ENCODE peak calls at places on chromosome 18, in ten cellular contexts. One of them, this sample, is unnamed.

GRCh38 chr18:24397131-24397693 is 412 bp downstream of the OSBPL1A start:
- DNase-seq in Peyer's patch: no peak
- DNase-seq in ovary: no peak
- DNase-seq in heart left ventricle: peak; percentile 43
- DNase-seq in esophagus squamous epithelium: peak; percentile 2
- DNase-seq in tibial nerve: peak; percentile 91
- DNase-seq in esophagus muscularis mucosa: peak; percentile 93
- DNase-seq in transverse colon: peak; percentile 67
- DNase-seq in A549: peak; percentile 68
- DNase-seq in stomach: peak; percentile 44
- DNase-seq in this sample: peak; percentile 93

GRCh38 chr18:45997689-45998088 is 30.6 kb upstream of the EPG5 start:
- DNase-seq in tibial nerve: no peak
- DNase-seq in ovary: no peak
- DNase-seq in heart left ventricle: no peak
- DNase-seq in stomach: no peak
- DNase-seq in esophagus squamous epithelium: no peak
- DNase-seq in Peyer's patch: no peak
- DNase-seq in esophagus muscularis mucosa: peak; percentile 60
- DNase-seq in A549: no peak
- DNase-seq in transverse colon: no peak
- DNase-seq in this sample: no peak

GRCh38 chr18:48815581-48816324 is 135.0 kb downstream of the SMAD7 start:
- DNase-seq in transverse colon: peak; percentile 5
- DNase-seq in heart left ventricle: peak; percentile 10
- DNase-seq in A549: no peak
- DNase-seq in esophagus squamous epithelium: no peak
- DNase-seq in esophagus muscularis mucosa: no peak
- DNase-seq in tibial nerve: no peak
- DNase-seq in stomach: no peak
- DNase-seq in ovary: no peak
- DNase-seq in Peyer's patch: peak; percentile 9
- DNase-seq in this sample: no peak

GRCh38 chr18:77191241-77191751 is 58.4 kb upstream of the GALR1 start:
- DNase-seq in ovary: no peak
- DNase-seq in tibial nerve: no peak
- DNase-seq in esophagus squamous epithelium: no peak
- DNase-seq in transverse colon: no peak
- DNase-seq in Peyer's patch: no peak
- DNase-seq in heart left ventricle: no peak
- DNase-seq in stomach: no peak
- DNase-seq in esophagus muscularis mucosa: no peak
- DNase-seq in A549: no peak
- DNase-seq in this sample: no peak

GRCh38 chr18:10147752-10148151 is 233.9 kb downstream of the VAPA start:
- DNase-seq in stomach: no peak
- DNase-seq in ovary: no peak
- DNase-seq in tibial nerve: no peak
- DNase-seq in transverse colon: no peak
- DNase-seq in esophagus muscularis mucosa: no peak
- DNase-seq in heart left ventricle: no peak
- DNase-seq in Peyer's patch: no peak
- DNase-seq in A549: no peak
- DNase-seq in esophagus squamous epithelium: no peak
- DNase-seq in this sample: no peak

GRCh38 chr18:7272268-7273049 is 41.6 kb downstream of the LRRC30 start:
- DNase-seq in esophagus muscularis mucosa: no peak
- DNase-seq in Peyer's patch: peak; percentile 53
- DNase-seq in heart left ventricle: peak; percentile 72
- DNase-seq in esophagus squamous epithelium: no peak
- DNase-seq in ovary: peak; percentile 61
- DNase-seq in transverse colon: peak; percentile 37
- DNase-seq in tibial nerve: peak; percentile 59
- DNase-seq in stomach: peak; percentile 60
- DNase-seq in A549: peak; percentile 71
- DNase-seq in this sample: peak; percentile 82

GRCh38 chr18:9779630-9780029 is 71.5 kb downstream of the RAB31 start:
- DNase-seq in tibial nerve: no peak
- DNase-seq in stomach: peak; percentile 27
- DNase-seq in esophagus muscularis mucosa: peak; percentile 45
- DNase-seq in heart left ventricle: no peak
- DNase-seq in esophagus squamous epithelium: no peak
- DNase-seq in transverse colon: peak; percentile 49
- DNase-seq in ovary: no peak
- DNase-seq in Peyer's patch: peak; percentile 65
- DNase-seq in A549: peak; percentile 63
- DNase-seq in this sample: no peak

GRCh38 chr18:78703297-78703696 is 276.3 kb upstream of the SALL3 start:
- DNase-seq in stomach: no peak
- DNase-seq in heart left ventricle: no peak
- DNase-seq in esophagus muscularis mucosa: no peak
- DNase-seq in transverse colon: no peak
- DNase-seq in A549: no peak
- DNase-seq in esophagus squamous epithelium: no peak
- DNase-seq in ovary: no peak
- DNase-seq in tibial nerve: no peak
- DNase-seq in Peyer's patch: no peak
- DNase-seq in this sample: no peak

GRCh38 chr18:23137788-23138216 is 2.5 kb downstream of the CABLES1 start:
- DNase-seq in heart left ventricle: no peak
- DNase-seq in A549: no peak
- DNase-seq in stomach: no peak
- DNase-seq in ovary: no peak
- DNase-seq in esophagus muscularis mucosa: no peak
- DNase-seq in Peyer's patch: no peak
- DNase-seq in esophagus squamous epithelium: no peak
- DNase-seq in tibial nerve: no peak
- DNase-seq in transverse colon: no peak
- DNase-seq in this sample: no peak

GRCh38 chr18:54130631-54131030 is 93.8 kb downstream of the MBD2 start:
- DNase-seq in esophagus muscularis mucosa: no peak
- DNase-seq in Peyer's patch: no peak
- DNase-seq in ovary: no peak
- DNase-seq in tibial nerve: no peak
- DNase-seq in stomach: no peak
- DNase-seq in transverse colon: no peak
- DNase-seq in heart left ventricle: no peak
- DNase-seq in A549: no peak
- DNase-seq in esophagus squamous epithelium: no peak
- DNase-seq in this sample: no peak

GRCh38 chr18:46013484-46014189 is 46.5 kb upstream of the EPG5 start:
- DNase-seq in heart left ventricle: no peak
- DNase-seq in tibial nerve: no peak
- DNase-seq in stomach: no peak
- DNase-seq in Peyer's patch: no peak
- DNase-seq in ovary: no peak
- DNase-seq in esophagus muscularis mucosa: peak; percentile 21
- DNase-seq in transverse colon: no peak
- DNase-seq in A549: no peak
- DNase-seq in esophagus squamous epithelium: no peak
- DNase-seq in this sample: no peak

GRCh38 chr18:48140738-48141137 is 210.3 kb upstream of the SMAD2 start:
- DNase-seq in ovary: peak; percentile 27
- DNase-seq in tibial nerve: no peak
- DNase-seq in Peyer's patch: no peak
- DNase-seq in stomach: no peak
- DNase-seq in A549: no peak
- DNase-seq in transverse colon: no peak
- DNase-seq in esophagus squamous epithelium: no peak
- DNase-seq in heart left ventricle: no peak
- DNase-seq in esophagus muscularis mucosa: no peak
- DNase-seq in this sample: no peak

GRCh38 chr18:11121426-11121825 is 27.9 kb downstream of the PIEZO2 start:
- DNase-seq in transverse colon: no peak
- DNase-seq in ovary: no peak
- DNase-seq in tibial nerve: no peak
- DNase-seq in Peyer's patch: no peak
- DNase-seq in stomach: no peak
- DNase-seq in heart left ventricle: no peak
- DNase-seq in A549: peak; percentile 5
- DNase-seq in esophagus squamous epithelium: no peak
- DNase-seq in esophagus muscularis mucosa: no peak
- DNase-seq in this sample: no peak

GRCh38 chr18:10398571-10398970 is 55.9 kb upstream of the APCDD1 start:
- DNase-seq in Peyer's patch: no peak
- DNase-seq in stomach: no peak
- DNase-seq in ovary: no peak
- DNase-seq in transverse colon: no peak
- DNase-seq in A549: no peak
- DNase-seq in esophagus squamous epithelium: no peak
- DNase-seq in heart left ventricle: no peak
- DNase-seq in tibial nerve: no peak
- DNase-seq in esophagus muscularis mucosa: no peak
- DNase-seq in this sample: no peak

GRCh38 chr18:75752864-75753263 is 325.4 kb upstream of the SMIM21 start:
- DNase-seq in ovary: no peak
- DNase-seq in esophagus muscularis mucosa: no peak
- DNase-seq in tibial nerve: no peak
- DNase-seq in heart left ventricle: no peak
- DNase-seq in transverse colon: no peak
- DNase-seq in Peyer's patch: no peak
- DNase-seq in stomach: no peak
- DNase-seq in A549: no peak
- DNase-seq in esophagus squamous epithelium: no peak
- DNase-seq in this sample: no peak

GRCh38 chr18:47619771-47620170 is 310.7 kb downstream of the SMAD2 start:
- DNase-seq in esophagus squamous epithelium: no peak
- DNase-seq in heart left ventricle: no peak
- DNase-seq in esophagus muscularis mucosa: peak; percentile 83
- DNase-seq in A549: no peak
- DNase-seq in tibial nerve: no peak
- DNase-seq in stomach: no peak
- DNase-seq in Peyer's patch: no peak
- DNase-seq in transverse colon: no peak
- DNase-seq in ovary: no peak
- DNase-seq in this sample: no peak

GRCh38 chr18:62287753-62288668 is 37.1 kb upstream of the TNFRSF11A start:
- DNase-seq in esophagus squamous epithelium: no peak
- DNase-seq in ovary: no peak
- DNase-seq in heart left ventricle: no peak
- DNase-seq in tibial nerve: no peak
- DNase-seq in stomach: no peak
- DNase-seq in esophagus muscularis mucosa: no peak
- DNase-seq in A549: no peak
- DNase-seq in transverse colon: no peak
- DNase-seq in Peyer's patch: no peak
- DNase-seq in this sample: no peak

GRCh38 chr18:40017026-40017425 is 1938.0 kb upstream of the PIK3C3 start:
- DNase-seq in ovary: no peak
- DNase-seq in heart left ventricle: no peak
- DNase-seq in A549: no peak
- DNase-seq in transverse colon: no peak
- DNase-seq in tibial nerve: no peak
- DNase-seq in esophagus squamous epithelium: no peak
- DNase-seq in stomach: no peak
- DNase-seq in Peyer's patch: no peak
- DNase-seq in esophagus muscularis mucosa: no peak
- DNase-seq in this sample: no peak

GRCh38 chr18:63775166-63775730 is at the start of gene SERPINB7:
- DNase-seq in transverse colon: no peak
- DNase-seq in esophagus muscularis mucosa: no peak
- DNase-seq in A549: peak; percentile 20
- DNase-seq in Peyer's patch: no peak
- DNase-seq in heart left ventricle: no peak
- DNase-seq in esophagus squamous epithelium: no peak
- DNase-seq in stomach: no peak
- DNase-seq in ovary: no peak
- DNase-seq in tibial nerve: no peak
- DNase-seq in this sample: no peak

GRCh38 chr18:70365361-70365760 is 76.5 kb downstream of the SOCS6 start:
- DNase-seq in esophagus muscularis mucosa: no peak
- DNase-seq in tibial nerve: no peak
- DNase-seq in ovary: no peak
- DNase-seq in esophagus squamous epithelium: no peak
- DNase-seq in stomach: no peak
- DNase-seq in heart left ventricle: no peak
- DNase-seq in Peyer's patch: no peak
- DNase-seq in transverse colon: no peak
- DNase-seq in A549: no peak
- DNase-seq in this sample: no peak
- TF ChIP-seq POLR2A in esophagus muscularis mucosa: no peak
- TF ChIP-seq POLR2A in tibial nerve: no peak
- TF ChIP-seq POLR2A in ovary: no peak
- TF ChIP-seq POLR2A in esophagus squamous epithelium: no peak
- TF ChIP-seq POLR2A in stomach: no peak
- TF ChIP-seq POLR2A in heart left ventricle: no peak
- TF ChIP-seq POLR2A in Peyer's patch: no peak
- TF ChIP-seq POLR2A in transverse colon: no peak
- TF ChIP-seq POLR2A in A549: no peak
- TF ChIP-seq POLR2A in this sample: no peak

DNA sequence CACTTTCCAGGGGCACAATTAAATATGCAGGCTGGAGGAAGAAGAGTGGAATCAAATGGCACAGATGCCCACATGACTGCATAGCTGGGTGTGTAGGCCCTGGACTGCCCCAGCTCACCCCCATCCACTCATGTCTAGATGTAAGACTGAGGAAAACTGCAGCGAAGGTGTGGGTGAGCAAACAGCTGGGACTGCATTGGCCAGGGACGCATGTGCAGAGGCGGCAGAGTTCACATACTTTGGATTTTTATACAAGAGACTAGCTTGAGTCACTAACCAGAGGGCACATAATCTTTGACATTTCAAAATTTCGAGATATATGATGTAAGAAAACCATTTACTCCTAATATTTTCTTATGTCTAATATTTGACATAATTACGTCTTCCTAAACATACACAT is 60.1 kb downstream of the SPIRE1 start:
- DNase-seq in stomach: no peak
- DNase-seq in Peyer's patch: no peak
- DNase-seq in esophagus muscularis mucosa: no peak
- DNase-seq in tibial nerve: no peak
- DNase-seq in ovary: no peak
- DNase-seq in heart left ventricle: no peak
- DNase-seq in esophagus squamous epithelium: no peak
- DNase-seq in transverse colon: no peak
- DNase-seq in A549: peak; percentile 80
- DNase-seq in this sample: no peak
- H3K4me3 ChIP-seq in stomach: no peak overlapping the region
- H3K4me3 ChIP-seq in Peyer's patch: no peak overlapping the region
- H3K4me3 ChIP-seq in esophagus muscularis mucosa: no peak overlapping the region
- H3K4me3 ChIP-seq in tibial nerve: no peak overlapping the region
- H3K4me3 ChIP-seq in ovary: no peak overlapping the region
- H3K4me3 ChIP-seq in heart left ventricle: no peak overlapping the region
- H3K4me3 ChIP-seq in esophagus squamous epithelium: no peak overlapping the region
- H3K4me3 ChIP-seq in transverse colon: no peak overlapping the region
- H3K4me3 ChIP-seq in A549: no peak overlapping the region
- H3K4me3 ChIP-seq in this sample: no peak overlapping the region

GRCh38 chr18:59563386-59563785 is 133.8 kb downstream of the CCBE1 start:
- DNase-seq in ovary: no peak
- DNase-seq in esophagus muscularis mucosa: no peak
- DNase-seq in stomach: no peak
- DNase-seq in Peyer's patch: no peak
- DNase-seq in A549: no peak
- DNase-seq in heart left ventricle: no peak
- DNase-seq in tibial nerve: no peak
- DNase-seq in esophagus squamous epithelium: no peak
- DNase-seq in transverse colon: no peak
- DNase-seq in this sample: no peak
- H3K4me1 ChIP-seq in ovary: peaks cover 31% of the 10 kb centered on the region
- H3K4me1 ChIP-seq in esophagus muscularis mucosa: peaks cover 5% of the 10 kb centered on the region
- H3K4me1 ChIP-seq in stomach: no peaks in the 10 kb centered on the region
- H3K4me1 ChIP-seq in Peyer's patch: no peaks in the 10 kb centered on the region
- H3K4me1 ChIP-seq in A549: no peaks in the 10 kb centered on the region
- H3K4me1 ChIP-seq in heart left ventricle: peaks cover 5% of the 10 kb centered on the region
- H3K4me1 ChIP-seq in tibial nerve: no peaks in the 10 kb centered on the region
- H3K4me1 ChIP-seq in esophagus squamous epithelium: no peaks in the 10 kb centered on the region
- H3K4me1 ChIP-seq in transverse colon: peaks cover 7% of the 10 kb centered on the region
- H3K4me1 ChIP-seq in this sample: no peaks in the 10 kb centered on the region

GRCh38 chr18:41954827-41955613 is at the start of gene PIK3C3:
- DNase-seq in A549: peak; percentile 94
- DNase-seq in stomach: peak; percentile 98
- DNase-seq in Peyer's patch: peak; percentile 98
- DNase-seq in ovary: peak; percentile 96
- DNase-seq in esophagus squamous epithelium: peak; percentile 52
- DNase-seq in tibial nerve: peak; percentile 93
- DNase-seq in heart left ventricle: peak; percentile 97
- DNase-seq in transverse colon: peak; percentile 98
- DNase-seq in esophagus muscularis mucosa: peak; percentile 99
- DNase-seq in this sample: peak; percentile 96
- TF ChIP-seq POLR2A in A549: peak; percentile 16
- TF ChIP-seq POLR2A in stomach: no peak
- TF ChIP-seq POLR2A in Peyer's patch: peak; percentile 24
- TF ChIP-seq POLR2A in ovary: no peak
- TF ChIP-seq POLR2A in esophagus squamous epithelium: no peak
- TF ChIP-seq POLR2A in tibial nerve: no peak
- TF ChIP-seq POLR2A in heart left ventricle: no peak
- TF ChIP-seq POLR2A in transverse colon: peak; percentile 57
- TF ChIP-seq POLR2A in esophagus muscularis mucosa: no peak
- TF ChIP-seq POLR2A in this sample: no peak